ENCODE peak calls at places on chromosomes 1 and 21, in nine cellular contexts. One of them, this sample, is unnamed.

GRCh38 chr1:147851149-147851548 is 51.4 kb upstream of the GJA8 start:
- DNase-seq in OCI-LY7: no peak
- DNase-seq in adrenal gland: no peak
- DNase-seq in sigmoid colon: no peak
- DNase-seq in brain microvascular endothelial cell: peak
- DNase-seq in IMR-90: peak
- DNase-seq in lower lobe of right lung: no peak
- DNase-seq in right atrium auricular region: no peak
- DNase-seq in colonic mucosa: no peak
- DNase-seq in this sample: no peak

GRCh38 chr1:28111157-28111556 is 22.7 kb upstream of the EYA3 start:
- DNase-seq in adrenal gland: no peak
- DNase-seq in right atrium auricular region: no peak
- DNase-seq in sigmoid colon: no peak
- DNase-seq in OCI-LY7: no peak
- DNase-seq in IMR-90: no peak
- DNase-seq in colonic mucosa: no peak
- DNase-seq in brain microvascular endothelial cell: peak
- DNase-seq in lower lobe of right lung: peak
- DNase-seq in this sample: no peak

GRCh38 chr21:42731264-42732032 is 78.0 kb downstream of the PDE9A start:
- DNase-seq in lower lobe of right lung: no peak
- DNase-seq in right atrium auricular region: no peak
- DNase-seq in brain microvascular endothelial cell: no peak
- DNase-seq in adrenal gland: no peak
- DNase-seq in IMR-90: no peak
- DNase-seq in colonic mucosa: peak
- DNase-seq in OCI-LY7: no peak
- DNase-seq in sigmoid colon: peak
- DNase-seq in this sample: no peak

GRCh38 chr1:22639286-22639685 is 2.9 kb downstream of the C1QA start:
- DNase-seq in adrenal gland: no peak
- DNase-seq in IMR-90: peak
- DNase-seq in brain microvascular endothelial cell: peak
- DNase-seq in colonic mucosa: no peak
- DNase-seq in lower lobe of right lung: no peak
- DNase-seq in sigmoid colon: no peak
- DNase-seq in OCI-LY7: peak
- DNase-seq in right atrium auricular region: no peak
- DNase-seq in this sample: peak

GRCh38 chr1:109913360-109913879 is 2.8 kb downstream of the CSF1 start:
- DNase-seq in brain microvascular endothelial cell: no peak
- DNase-seq in right atrium auricular region: no peak
- DNase-seq in colonic mucosa: no peak
- DNase-seq in OCI-LY7: no peak
- DNase-seq in IMR-90: no peak
- DNase-seq in sigmoid colon: no peak
- DNase-seq in adrenal gland: no peak
- DNase-seq in lower lobe of right lung: no peak
- DNase-seq in this sample: no peak

GRCh38 chr1:62271932-62272728 is 47.1 kb downstream of the KANK4 start:
- DNase-seq in sigmoid colon: no peak
- DNase-seq in lower lobe of right lung: no peak
- DNase-seq in brain microvascular endothelial cell: no peak
- DNase-seq in adrenal gland: peak
- DNase-seq in right atrium auricular region: no peak
- DNase-seq in colonic mucosa: no peak
- DNase-seq in OCI-LY7: peak
- DNase-seq in IMR-90: no peak
- DNase-seq in this sample: no peak

GRCh38 chr1:217924924-217925323 is 293.8 kb downstream of the SPATA17 start:
- DNase-seq in sigmoid colon: no peak
- DNase-seq in IMR-90: no peak
- DNase-seq in OCI-LY7: no peak
- DNase-seq in lower lobe of right lung: no peak
- DNase-seq in colonic mucosa: no peak
- DNase-seq in brain microvascular endothelial cell: no peak
- DNase-seq in right atrium auricular region: no peak
- DNase-seq in adrenal gland: no peak
- DNase-seq in this sample: no peak

GRCh38 chr21:15282666-15283065 is 217.9 kb upstream of the NRIP1 start:
- DNase-seq in colonic mucosa: no peak
- DNase-seq in brain microvascular endothelial cell: no peak
- DNase-seq in right atrium auricular region: no peak
- DNase-seq in IMR-90: no peak
- DNase-seq in OCI-LY7: no peak
- DNase-seq in adrenal gland: no peak
- DNase-seq in sigmoid colon: no peak
- DNase-seq in lower lobe of right lung: no peak
- DNase-seq in this sample: no peak

GRCh38 chr1:27503961-27504587 is 14.1 kb upstream of the WASF2 start:
- DNase-seq in lower lobe of right lung: peak
- DNase-seq in colonic mucosa: no peak
- DNase-seq in right atrium auricular region: no peak
- DNase-seq in brain microvascular endothelial cell: no peak
- DNase-seq in IMR-90: peak
- DNase-seq in sigmoid colon: no peak
- DNase-seq in adrenal gland: no peak
- DNase-seq in OCI-LY7: no peak
- DNase-seq in this sample: no peak

GRCh38 chr1:1132928-1133750 is 17.2 kb upstream of the C1orf159 start:
- DNase-seq in right atrium auricular region: no peak
- DNase-seq in OCI-LY7: no peak
- DNase-seq in IMR-90: peak
- DNase-seq in adrenal gland: no peak
- DNase-seq in sigmoid colon: no peak
- DNase-seq in lower lobe of right lung: no peak
- DNase-seq in brain microvascular endothelial cell: peak
- DNase-seq in colonic mucosa: peak
- DNase-seq in this sample: peak

GRCh38 chr1:218350022-218350525 is 4.9 kb downstream of the TGFB2 start:
- DNase-seq in brain microvascular endothelial cell: no peak
- DNase-seq in lower lobe of right lung: no peak
- DNase-seq in OCI-LY7: no peak
- DNase-seq in sigmoid colon: no peak
- DNase-seq in right atrium auricular region: no peak
- DNase-seq in adrenal gland: no peak
- DNase-seq in colonic mucosa: no peak
- DNase-seq in IMR-90: no peak
- DNase-seq in this sample: no peak

GRCh38 chr21:20882462-20883415 is 115.5 kb upstream of the NCAM2 start:
- DNase-seq in colonic mucosa: peak
- DNase-seq in right atrium auricular region: no peak
- DNase-seq in IMR-90: peak
- DNase-seq in lower lobe of right lung: no peak
- DNase-seq in OCI-LY7: peak
- DNase-seq in adrenal gland: peak
- DNase-seq in brain microvascular endothelial cell: peak
- DNase-seq in sigmoid colon: no peak
- DNase-seq in this sample: no peak

GRCh38 chr1:156726549-156727226 is 1.6 kb upstream of the METTL25B start:
- DNase-seq in adrenal gland: no peak
- DNase-seq in brain microvascular endothelial cell: peak
- DNase-seq in sigmoid colon: no peak
- DNase-seq in lower lobe of right lung: no peak
- DNase-seq in IMR-90: peak
- DNase-seq in right atrium auricular region: no peak
- DNase-seq in colonic mucosa: peak
- DNase-seq in OCI-LY7: peak
- DNase-seq in this sample: no peak
- TF ChIP-seq CTCF in adrenal gland: peak
- TF ChIP-seq CTCF in brain microvascular endothelial cell: peak
- TF ChIP-seq CTCF in sigmoid colon: peak
- TF ChIP-seq CTCF in lower lobe of right lung: peak
- TF ChIP-seq CTCF in IMR-90: peak
- TF ChIP-seq CTCF in right atrium auricular region: peak
- TF ChIP-seq CTCF in colonic mucosa: peak
- TF ChIP-seq CTCF in OCI-LY7: peak
- TF ChIP-seq CTCF in this sample: peak

DNA sequence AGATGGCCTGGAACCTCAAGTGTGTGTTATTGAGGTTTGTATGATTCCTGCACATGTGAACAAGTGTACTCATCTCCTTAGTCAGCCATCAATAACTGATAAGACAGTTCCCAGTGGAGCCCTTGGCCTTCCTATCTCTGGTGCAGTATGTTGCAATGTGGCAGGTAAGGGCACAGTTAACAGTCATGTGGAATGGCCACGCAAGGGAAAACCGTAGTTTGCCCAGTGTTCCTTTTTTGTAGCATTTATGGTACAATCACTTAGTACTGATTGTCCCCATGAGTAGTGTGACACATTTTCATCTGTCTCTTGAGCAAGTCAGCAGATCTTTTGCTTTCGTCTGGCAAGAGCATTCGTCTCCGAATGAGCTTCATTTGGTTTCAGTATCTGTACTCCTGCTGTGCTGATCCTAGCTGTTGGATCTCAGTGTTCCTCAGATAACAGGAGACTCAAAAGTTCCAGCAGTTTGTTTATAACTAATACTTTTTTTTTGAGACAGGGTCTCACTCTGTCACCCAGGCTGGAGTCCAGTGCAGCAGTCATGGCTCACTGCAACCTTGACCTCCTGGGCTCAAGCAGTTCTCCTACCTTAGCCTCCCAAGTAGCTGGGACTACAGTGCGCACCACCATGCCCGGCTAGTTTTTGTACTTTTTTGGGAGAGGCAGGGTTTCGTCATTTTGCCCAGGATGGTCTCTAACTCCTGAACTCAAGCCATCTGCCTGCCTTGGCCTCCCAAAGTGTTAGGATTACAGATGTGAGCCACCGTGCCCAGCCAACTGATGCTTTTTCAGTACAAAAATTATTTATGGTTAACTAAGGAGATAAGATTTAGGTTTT is 8.2 kb downstream of the CTPS1 start:
- DNase-seq in brain microvascular endothelial cell: no peak
- DNase-seq in IMR-90: no peak
- DNase-seq in sigmoid colon: peak
- DNase-seq in OCI-LY7: no peak
- DNase-seq in colonic mucosa: no peak
- DNase-seq in lower lobe of right lung: no peak
- DNase-seq in adrenal gland: peak
- DNase-seq in right atrium auricular region: no peak
- DNase-seq in this sample: no peak
- H3K4me3 ChIP-seq in brain microvascular endothelial cell: no peak
- H3K4me3 ChIP-seq in IMR-90: no peak
- H3K4me3 ChIP-seq in sigmoid colon: no peak
- H3K4me3 ChIP-seq in OCI-LY7: no peak
- H3K4me3 ChIP-seq in colonic mucosa: no peak
- H3K4me3 ChIP-seq in lower lobe of right lung: no peak
- H3K4me3 ChIP-seq in adrenal gland: peak
- H3K4me3 ChIP-seq in right atrium auricular region: no peak
- H3K4me3 ChIP-seq in this sample: no peak

DNA sequence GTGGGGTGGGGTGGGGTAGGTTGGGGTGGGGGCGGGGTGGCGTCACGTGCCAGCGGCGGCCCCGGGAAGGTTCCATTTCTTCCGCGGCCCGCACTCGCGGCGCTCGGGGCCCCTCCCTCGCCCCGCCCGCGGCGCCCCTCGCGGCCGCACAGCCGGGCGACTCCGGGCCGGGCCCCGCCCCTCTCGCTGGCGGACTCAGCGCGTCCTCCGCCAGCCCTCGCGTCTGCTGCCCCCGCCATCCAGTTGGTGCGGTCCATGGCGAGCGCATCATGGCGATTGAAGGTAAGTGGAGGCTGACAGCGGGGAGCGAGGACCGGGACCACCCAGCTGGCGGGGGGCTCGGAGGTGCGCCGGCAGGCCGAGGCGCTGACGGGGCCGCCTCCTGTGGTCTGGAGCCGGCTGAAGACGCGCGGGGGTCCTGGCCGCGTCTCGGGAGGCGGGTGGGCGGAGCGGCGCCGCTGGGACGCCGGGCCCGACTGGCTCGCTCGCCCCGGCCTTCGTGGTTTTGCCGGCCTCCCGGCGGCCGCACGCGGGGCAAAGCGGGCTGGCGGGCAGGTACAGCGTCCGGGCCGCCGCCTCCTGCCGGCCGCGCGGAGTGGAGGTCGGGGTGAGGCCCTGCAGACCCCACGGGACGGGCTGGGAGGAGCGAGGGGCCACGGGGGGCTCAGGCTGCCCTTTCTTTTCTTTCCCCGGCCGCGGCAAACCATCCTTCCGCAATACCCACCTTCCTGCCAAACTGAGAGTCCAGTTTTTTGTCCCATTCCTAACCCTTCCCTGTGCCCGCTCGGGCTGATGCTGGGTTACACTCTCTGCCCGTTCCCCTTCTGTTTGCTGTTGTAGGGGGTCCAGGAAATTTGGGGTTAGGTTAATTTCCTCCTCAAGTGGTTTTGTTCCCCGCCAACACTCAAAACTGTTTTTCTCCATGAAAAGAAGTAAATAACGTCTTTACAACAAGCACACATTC is at the start of gene SYT14:
- DNase-seq in adrenal gland: peak
- DNase-seq in right atrium auricular region: no peak
- DNase-seq in colonic mucosa: no peak
- DNase-seq in sigmoid colon: no peak
- DNase-seq in OCI-LY7: no peak
- DNase-seq in brain microvascular endothelial cell: peak
- DNase-seq in lower lobe of right lung: no peak
- DNase-seq in IMR-90: peak
- DNase-seq in this sample: no peak
- TF ChIP-seq CTCF in adrenal gland: peak
- TF ChIP-seq CTCF in right atrium auricular region: no peak
- TF ChIP-seq CTCF in colonic mucosa: no peak
- TF ChIP-seq CTCF in sigmoid colon: no peak
- TF ChIP-seq CTCF in OCI-LY7: no peak
- TF ChIP-seq CTCF in brain microvascular endothelial cell: peak
- TF ChIP-seq CTCF in lower lobe of right lung: no peak
- TF ChIP-seq CTCF in IMR-90: no peak
- TF ChIP-seq CTCF in this sample: no peak

GRCh38 chr1:33029921-33030320 is 6.8 kb downstream of the AK2 start:
- DNase-seq in sigmoid colon: no peak
- DNase-seq in colonic mucosa: no peak
- DNase-seq in IMR-90: no peak
- DNase-seq in OCI-LY7: no peak
- DNase-seq in brain microvascular endothelial cell: no peak
- DNase-seq in right atrium auricular region: no peak
- DNase-seq in adrenal gland: no peak
- DNase-seq in lower lobe of right lung: no peak
- DNase-seq in this sample: no peak

GRCh38 chr1:33029209-33029608 is 7.5 kb downstream of the AK2 start:
- DNase-seq in colonic mucosa: no peak
- DNase-seq in right atrium auricular region: no peak
- DNase-seq in OCI-LY7: no peak
- DNase-seq in adrenal gland: no peak
- DNase-seq in brain microvascular endothelial cell: no peak
- DNase-seq in sigmoid colon: no peak
- DNase-seq in IMR-90: no peak
- DNase-seq in lower lobe of right lung: no peak
- DNase-seq in this sample: no peak

GRCh38 chr1:33030575-33030974 is 6.1 kb downstream of the AK2 start:
- DNase-seq in brain microvascular endothelial cell: peak
- DNase-seq in OCI-LY7: no peak
- DNase-seq in lower lobe of right lung: no peak
- DNase-seq in IMR-90: peak
- DNase-seq in colonic mucosa: no peak
- DNase-seq in right atrium auricular region: no peak
- DNase-seq in adrenal gland: peak
- DNase-seq in sigmoid colon: peak
- DNase-seq in this sample: no peak

GRCh38 chr1:33031506-33031905 is 5.2 kb downstream of the AK2 start:
- DNase-seq in lower lobe of right lung: no peak
- DNase-seq in brain microvascular endothelial cell: no peak
- DNase-seq in right atrium auricular region: no peak
- DNase-seq in OCI-LY7: no peak
- DNase-seq in colonic mucosa: no peak
- DNase-seq in sigmoid colon: no peak
- DNase-seq in adrenal gland: no peak
- DNase-seq in IMR-90: no peak
- DNase-seq in this sample: no peak

GRCh38 chr1:33032126-33032869 is 4.4 kb downstream of the AK2 start:
- DNase-seq in brain microvascular endothelial cell: no peak
- DNase-seq in lower lobe of right lung: no peak
- DNase-seq in OCI-LY7: no peak
- DNase-seq in right atrium auricular region: no peak
- DNase-seq in sigmoid colon: no peak
- DNase-seq in adrenal gland: no peak
- DNase-seq in colonic mucosa: no peak
- DNase-seq in IMR-90: peak
- DNase-seq in this sample: no peak
- H3K4me3 ChIP-seq in brain microvascular endothelial cell: no peak
- H3K4me3 ChIP-seq in lower lobe of right lung: no peak
- H3K4me3 ChIP-seq in OCI-LY7: no peak
- H3K4me3 ChIP-seq in right atrium auricular region: no peak
- H3K4me3 ChIP-seq in sigmoid colon: no peak
- H3K4me3 ChIP-seq in adrenal gland: no peak
- H3K4me3 ChIP-seq in colonic mucosa: no peak
- H3K4me3 ChIP-seq in IMR-90: no peak
- H3K4me3 ChIP-seq in this sample: no peak

This sample was measured in left ventricle myocardium inferior.